ENCODE peak calls at places on chromosomes 16 and 17, in eight cellular contexts. E, P, Z, C, V, U, W and Q are unnamed samples.

GRCh38 chr16:23729503-23730424 is 16.7 kb upstream of the ERN2 start:
- DNase-seq in U (peak), E (no peak), W (no peak), P (no peak), Z (no peak), V (no peak), C (no peak), Q (no peak)

GRCh38 chr16:4714996-4715395 is 19.1 kb downstream of the ANKS3 start:
- DNase-seq in E (no peak), U (no peak), V (no peak), C (no peak), W (no peak), Z (no peak), P (no peak), Q (no peak)

GRCh38 chr17:43920500-43921095 is 13.3 kb upstream of the MPP2 start:
- DNase-seq in P (no peak), V (peak), E (no peak), U (peak), Z (no peak), W (no peak), C (no peak), Q (no peak)

GRCh38 chr16:54242199-54242598 is 44.4 kb downstream of the IRX3 start:
- DNase-seq in P (no peak), E (no peak), U (no peak), W (no peak), C (no peak), Z (peak), V (no peak), Q (peak)

GRCh38 chr17:9086577-9086976 is 65.3 kb downstream of the NTN1 start:
- DNase-seq in U (no peak), C (no peak), W (no peak), V (no peak), P (no peak), E (no peak), Z (no peak), Q (no peak)

GRCh38 chr16:65816556-65816955 is 549.9 kb upstream of the CDH5 start:
- DNase-seq in E (no peak), V (no peak), P (no peak), U (no peak), C (no peak), Z (no peak), W (no peak), Q (no peak)

GRCh38 chr17:62750502-62751349 is 57.4 kb downstream of the MARCHF10 start:
- DNase-seq in W (no peak), Z (no peak), E (no peak), C (no peak), P (no peak), U (peak), V (no peak), Q (no peak)

GRCh38 chr17:64130559-64131001 is 636 bp upstream of the ERN1 start:
- DNase-seq in Z (peak), W (peak), C (no peak), P (no peak), V (no peak), E (no peak), U (no peak), Q (peak)

GRCh38 chr17:55601874-55602364 is 90.7 kb upstream of the SMIM36 start:
- DNase-seq in V (no peak), E (peak), C (no peak), U (no peak), P (peak), W (no peak), Z (peak), Q (no peak)

GRCh38 chr17:67212231-67212630 is 32.8 kb downstream of the HELZ start:
- DNase-seq in V (no peak), U (no peak), P (no peak), C (no peak), W (no peak), E (no peak), Z (no peak), Q (no peak)

DNA sequence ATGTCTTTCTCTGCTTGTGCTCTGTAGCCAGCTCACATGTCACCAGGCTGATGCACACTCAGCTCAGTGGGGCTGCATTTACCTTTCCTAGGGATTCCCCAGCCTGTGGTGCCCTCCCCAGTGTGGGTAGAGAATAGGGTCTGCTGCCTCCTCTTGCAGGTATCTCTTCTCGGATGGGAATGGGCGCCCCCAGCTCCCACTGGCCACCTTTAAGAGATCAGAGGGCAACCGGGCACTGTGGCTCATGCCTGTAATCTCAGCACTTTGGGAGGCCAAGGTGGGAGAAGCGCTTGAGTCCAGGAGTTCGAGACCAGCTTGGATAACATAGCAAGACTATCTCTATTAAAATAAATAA is 3.3 kb downstream of the XYLT2 start:
- DNase-seq in E (no peak), P (no peak), C (no peak), V (no peak), U (no peak), Z (no peak), W (no peak), Q (peak)
- TF ChIP-seq POLR2A in E (no peak), P (no peak), C (no peak), V (no peak), U (no peak), Z (no peak), W (no peak), Q (no peak)

DNA sequence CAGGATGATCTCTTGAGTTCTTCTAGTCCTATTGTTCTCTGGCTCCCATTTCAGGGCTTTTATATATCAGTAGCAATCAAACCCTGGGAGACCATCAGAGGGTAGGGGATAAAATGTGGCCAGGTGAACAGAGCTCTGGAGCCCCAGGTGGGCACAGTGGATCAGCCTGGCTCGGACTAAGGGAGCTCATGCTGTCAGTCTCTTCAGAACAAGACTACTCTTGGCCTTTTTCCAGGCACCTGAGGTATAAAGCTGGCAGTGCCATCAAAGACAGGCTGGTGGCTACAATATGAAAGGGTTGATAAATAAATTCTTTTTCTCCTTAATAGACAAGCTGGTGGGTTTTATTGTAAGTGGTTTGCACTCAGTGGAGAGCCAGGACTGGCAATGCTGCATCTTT is 160.0 kb upstream of the CCL2 start:
- DNase-seq in P (no peak), W (no peak), E (no peak), V (no peak), Z (no peak), C (no peak), U (no peak), Q (no peak)
- TF ChIP-seq POLR2A in P (no peak), W (no peak), E (no peak), V (no peak), Z (no peak), C (no peak), U (no peak), Q (no peak)

GRCh38 chr17:74763565-74764387 is 12.4 kb downstream of the NAT9 start:
- DNase-seq in V (no peak), U (no peak), E (no peak), Z (no peak), P (no peak), C (no peak), W (no peak), Q (no peak)
- TF ChIP-seq POLR2A in V (no peak), U (no peak), E (no peak), Z (no peak), P (no peak), C (no peak), W (no peak), Q (no peak)

DNA sequence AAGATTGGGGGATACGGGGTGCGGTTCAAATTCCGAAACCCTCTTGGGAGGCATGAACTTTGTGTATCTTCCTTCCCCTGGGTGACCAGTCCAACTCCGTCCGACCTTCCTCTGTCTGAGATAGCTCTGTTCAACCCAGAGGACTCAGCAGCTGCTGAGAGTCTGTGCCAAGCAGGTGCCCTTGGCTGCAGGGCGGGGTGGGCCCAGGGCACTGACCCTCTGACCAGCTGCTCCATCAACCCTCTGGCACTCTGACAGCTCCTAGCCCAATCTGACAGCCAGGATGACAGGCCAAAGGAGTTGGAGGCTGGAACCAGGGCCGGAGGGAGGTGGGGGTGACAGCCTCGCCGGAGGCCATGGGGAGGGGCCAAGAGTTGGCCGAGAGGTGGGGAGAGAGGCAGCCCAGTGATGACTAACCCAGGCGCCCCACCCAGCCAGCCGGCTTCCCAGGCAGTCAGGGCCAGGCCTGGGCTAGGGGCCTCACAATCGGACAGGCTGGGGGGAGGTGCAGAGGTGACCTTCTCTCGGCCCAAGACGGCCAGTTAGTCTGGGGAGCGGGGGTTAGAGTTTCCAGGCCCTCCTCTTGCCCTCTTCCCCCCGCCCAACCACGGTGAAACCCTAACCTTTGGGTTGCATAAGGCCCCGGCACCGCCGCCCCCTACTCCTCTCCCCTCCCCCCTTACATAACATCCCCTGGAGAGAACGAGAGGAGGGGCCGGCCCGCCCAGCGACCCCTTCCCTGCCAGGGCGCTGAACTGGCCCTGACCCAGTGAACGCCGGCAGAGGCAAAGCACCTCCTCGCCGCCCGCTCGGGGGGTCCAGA is 5.0 kb upstream of the TLCD2 start:
- DNase-seq in U (peak), E (peak), P (peak), V (peak), W (peak), Z (peak), C (no peak), Q (peak)
- TF ChIP-seq POLR2A in U (peak), E (peak), P (no peak), V (peak), W (peak), Z (peak), C (no peak), Q (peak)

GRCh38 chr16:85370881-85371651 is 242.1 kb upstream of the GSE1 start:
- DNase-seq in E (peak), C (no peak), U (no peak), V (no peak), P (no peak), Z (no peak), W (peak), Q (no peak)

GRCh38 chr16:85373741-85374570 is 239.2 kb upstream of the GSE1 start:
- DNase-seq in E (no peak), C (no peak), W (no peak), V (no peak), Z (no peak), P (no peak), U (no peak), Q (no peak)

GRCh38 chr16:85371948-85372347 is 241.2 kb upstream of the GSE1 start:
- DNase-seq in Z (no peak), V (no peak), U (no peak), C (no peak), P (no peak), E (no peak), W (no peak), Q (no peak)

GRCh38 chr16:85374571-85374872 is 238.6 kb upstream of the GSE1 start:
- DNase-seq in V (no peak), E (no peak), P (no peak), C (no peak), U (no peak), W (no peak), Z (no peak), Q (no peak)

GRCh38 chr16:85372627-85373372 is 240.3 kb upstream of the GSE1 start:
- DNase-seq in V (no peak), P (no peak), E (peak), C (no peak), W (no peak), U (no peak), Z (no peak), Q (no peak)
- TF ChIP-seq POLR2A in V (no peak), P (no peak), E (no peak), C (no peak), W (no peak), U (no peak), Z (no peak), Q (no peak)

DNA sequence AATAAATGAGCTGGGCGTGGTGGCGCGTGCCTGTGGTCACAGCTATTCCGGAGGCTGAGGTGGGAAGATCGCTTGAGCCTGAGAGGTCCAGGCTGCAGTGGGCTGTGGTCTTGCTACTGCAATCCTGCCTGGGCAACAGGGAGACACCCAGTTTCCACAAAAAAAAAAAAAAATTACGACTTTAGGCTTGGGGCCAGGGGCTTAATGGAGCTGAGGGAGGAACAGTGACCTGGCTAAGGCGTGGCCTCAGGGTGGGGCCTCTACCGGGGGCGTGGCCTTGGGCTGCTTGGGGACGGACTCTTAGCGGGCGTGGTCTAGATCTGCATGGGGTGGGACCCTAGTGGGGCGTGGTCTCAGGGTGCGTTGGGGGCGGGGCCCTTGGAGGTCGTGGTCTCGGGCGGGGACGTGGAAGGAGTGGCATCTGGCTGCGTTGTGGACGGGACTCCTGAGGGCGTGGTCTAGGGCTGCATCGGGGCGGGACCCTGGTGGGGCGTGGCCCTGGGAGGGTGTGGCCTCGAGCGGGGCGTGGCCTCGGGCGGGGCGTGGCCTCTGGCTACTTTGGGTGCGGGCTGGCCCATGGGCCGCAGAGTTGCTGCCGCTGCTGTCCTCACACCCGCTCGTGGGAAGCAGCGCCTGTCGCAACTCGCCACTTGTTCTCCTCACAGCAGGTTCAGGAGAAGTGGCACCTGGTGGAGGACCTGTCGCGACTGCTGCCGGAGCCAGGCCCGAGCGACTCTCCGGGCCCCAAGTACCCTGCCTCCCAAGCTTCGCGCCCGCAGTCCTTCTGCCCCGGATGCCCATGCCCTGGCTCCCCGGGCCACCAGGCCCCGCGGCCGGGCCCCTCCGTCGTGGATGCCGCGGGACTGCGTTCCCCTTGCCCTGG is 5.8 kb upstream of the C17orf99 start:
- DNase-seq in U (peak), C (peak), P (peak), Z (peak), W (peak), E (peak), V (peak), Q (peak)
- TF ChIP-seq POLR2A in U (peak), C (no peak), P (peak), Z (peak), W (peak), E (no peak), V (peak), Q (peak)